ENCODE peak calls at places on chromosomes 3 and 15, in seven cellular contexts. T is heart right ventricle, D is H54, G is NCI-H774, F is cortex of kidney, L is lower leg skin, N is endothelial cell. E is an unnamed sample.

GRCh38 chr3:130960139-130960779 is 66.4 kb downstream of the ASTE1 start:
- DNase-seq in N (no peak), L (no peak), G (no peak), T (no peak), F (no peak), D (no peak), E (no peak)

GRCh38 chr15:100948430-100948762 is 29.2 kb downstream of the LRRK1 start:
- DNase-seq in D (no peak), L (no peak), F (no peak), N (no peak), T (no peak), G (no peak), E (no peak)

GRCh38 chr3:44427683-44428082 is 49.8 kb downstream of the ZNF445 start:
- DNase-seq in D (no peak), L (no peak), T (no peak), F (no peak), G (no peak), N (no peak), E (no peak)

GRCh38 chr3:197019535-197019934 is 10.1 kb downstream of the MELTF start:
- DNase-seq in F (no peak), L (peak; percentile 23), N (no peak), T (no peak), G (no peak), D (no peak), E (no peak)

GRCh38 chr3:122679467-122680291 is 960 bp upstream of the PARP14 start:
- DNase-seq in T (peak; percentile 13), N (peak; percentile 11), D (peak; percentile 16), L (no peak), G (no peak), F (no peak), E (no peak)

GRCh38 chr15:38440353-38441129 is 13.4 kb upstream of the FAM98B start:
- DNase-seq in T (no peak), F (no peak), N (peak; percentile 59), L (no peak), D (no peak), G (peak; percentile 59), E (peak; percentile 60)

GRCh38 chr3:13566462-13566748 is 17.5 kb downstream of the FBLN2 start:
- DNase-seq in L (no peak), F (no peak), T (no peak), D (no peak), G (no peak), N (no peak), E (no peak)

GRCh38 chr3:34807611-34808010 is 831.7 kb upstream of the ARPP21 start:
- DNase-seq in N (no peak), L (no peak), F (no peak), T (no peak), G (no peak), D (no peak), E (peak; percentile 2)

GRCh38 chr3:89624494-89624893 is 517.1 kb downstream of the EPHA3 start:
- DNase-seq in F (no peak), D (no peak), N (no peak), T (no peak), L (no peak), G (no peak), E (no peak)

GRCh38 chr3:81891056-81891455 is 129.6 kb upstream of the GBE1 start:
- DNase-seq in D (no peak), T (no peak), N (no peak), G (peak; percentile 7), F (no peak), L (no peak), E (no peak)

GRCh38 chr3:175107231-175107630 is 248.1 kb downstream of the NAALADL2 start:
- DNase-seq in T (no peak), N (no peak), G (no peak), F (no peak), D (no peak), L (no peak), E (no peak)

GRCh38 chr3:127688022-127688415 is 15.3 kb downstream of the ABTB1 start:
- DNase-seq in F (no peak), D (no peak), N (no peak), G (no peak), T (no peak), L (peak; percentile 60), E (no peak)

GRCh38 chr15:41501191-41501917 is 7.7 kb downstream of the ITPKA start:
- DNase-seq in D (no peak), T (no peak), G (no peak), L (no peak), F (no peak), N (peak; percentile 34), E (no peak)

GRCh38 chr3:114669614-114670013 is 375.8 kb downstream of the TIGIT start:
- DNase-seq in G (no peak), D (no peak), T (no peak), N (no peak), L (no peak), F (no peak), E (no peak)

GRCh38 chr3:155070316-155070715 is 9.8 kb upstream of the MME start:
- DNase-seq in N (no peak), F (no peak), T (no peak), D (no peak), L (no peak), G (no peak), E (no peak)

GRCh38 chr3:64489361-64490044 is 198.3 kb downstream of the ADAMTS9 start:
- DNase-seq in D (no peak), G (peak; percentile 8), L (no peak), N (peak; percentile 64), T (peak; percentile 20), F (no peak), E (peak; percentile 76)

GRCh38 chr3:127387556-127388153 is 99.8 kb upstream of the PRR20G start:
- DNase-seq in D (no peak), F (no peak), L (peak; percentile 80), T (no peak), N (no peak), G (no peak), E (no peak)

E was measured in iPS DF 6.9.